ENCODE peak calls at places on chromosomes 16 and 17, in four cellular contexts. T is HCT116, X is HepG2, D is K562. V is an unnamed sample.
A peak's percentile ranks its signal among the peaks of the same experiment; 100 is the strongest.

GRCh38 chr16:12324152-12324551 is 347.6 kb downstream of the SNX29 start:
- DNase-seq in D (no peak), T (no peak), X (no peak), V (no peak)

GRCh38 chr16:71626858-71627213 is 852 bp downstream of the MARVELD3 start:
- DNase-seq in D (peak; percentile 48), X (no peak), T (peak; percentile 56), V (no peak)

GRCh38 chr16:86086471-86086870 is 187.5 kb downstream of the IRF8 start:
- DNase-seq in X (no peak), T (no peak), D (no peak), V (no peak)

GRCh38 chr16:27766166-27766925 is 216.4 kb downstream of the KATNIP start:
- DNase-seq in X (no peak), T (no peak), D (no peak), V (no peak)

GRCh38 chr16:50196736-50197135 is 43.6 kb downstream of the TENT4B start:
- DNase-seq in T (no peak), X (no peak), D (no peak), V (no peak)

GRCh38 chr17:63699638-63700527 is at the start of gene LIMD2:
- DNase-seq in X (no peak), T (no peak), D (peak; percentile 96), V (no peak)

GRCh38 chr17:29711588-29712385 is 89.1 kb upstream of the CORO6 start:
- DNase-seq in D (no peak), T (no peak), X (no peak), V (no peak)

GRCh38 chr17:17001874-17002520 is 30.1 kb upstream of the TNFRSF13B start:
- DNase-seq in T (peak; percentile 51), X (peak; percentile 48), D (peak; percentile 87), V (no peak)

GRCh38 chr16:54411555-54411954 is 125.0 kb upstream of the IRX3 start:
- DNase-seq in D (no peak), X (no peak), T (no peak), V (no peak)

GRCh38 chr16:23318639-23319038 is 16.5 kb downstream of the SCNN1B start:
- DNase-seq in X (no peak), T (no peak), D (no peak), V (no peak)

GRCh38 chr16:23257682-23258081 is 44.4 kb upstream of the SCNN1B start:
- DNase-seq in X (no peak), D (no peak), T (no peak), V (no peak)

GRCh38 chr17:9517396-9517795 is 58.2 kb downstream of the STX8 start:
- DNase-seq in X (no peak), T (no peak), D (no peak), V (no peak)

GRCh38 chr16:30351001-30351441 is 4.1 kb downstream of the CD2BP2 start:
- DNase-seq in D (no peak), X (no peak), T (no peak), V (no peak)

GRCh38 chr17:72387487-72387886 is 266.7 kb downstream of the SOX9 start:
- DNase-seq in D (no peak), X (peak; percentile 39), T (peak; percentile 77), V (no peak)

GRCh38 chr17:37389160-37389559 is 13.4 kb downstream of the C17orf78 start:
- DNase-seq in D (no peak), X (no peak), T (no peak), V (no peak)

GRCh38 chr17:37393352-37393751 is 13.3 kb downstream of the ACACA start:
- DNase-seq in D (no peak), X (no peak), T (no peak), V (no peak)

GRCh38 chr17:37388266-37388665 is 12.5 kb downstream of the C17orf78 start:
- DNase-seq in D (no peak), T (no peak), X (no peak), V (no peak)

GRCh38 chr17:37391146-37391545 is 15.4 kb downstream of the C17orf78 start:
- DNase-seq in T (no peak), D (no peak), X (no peak), V (no peak)

DNA sequence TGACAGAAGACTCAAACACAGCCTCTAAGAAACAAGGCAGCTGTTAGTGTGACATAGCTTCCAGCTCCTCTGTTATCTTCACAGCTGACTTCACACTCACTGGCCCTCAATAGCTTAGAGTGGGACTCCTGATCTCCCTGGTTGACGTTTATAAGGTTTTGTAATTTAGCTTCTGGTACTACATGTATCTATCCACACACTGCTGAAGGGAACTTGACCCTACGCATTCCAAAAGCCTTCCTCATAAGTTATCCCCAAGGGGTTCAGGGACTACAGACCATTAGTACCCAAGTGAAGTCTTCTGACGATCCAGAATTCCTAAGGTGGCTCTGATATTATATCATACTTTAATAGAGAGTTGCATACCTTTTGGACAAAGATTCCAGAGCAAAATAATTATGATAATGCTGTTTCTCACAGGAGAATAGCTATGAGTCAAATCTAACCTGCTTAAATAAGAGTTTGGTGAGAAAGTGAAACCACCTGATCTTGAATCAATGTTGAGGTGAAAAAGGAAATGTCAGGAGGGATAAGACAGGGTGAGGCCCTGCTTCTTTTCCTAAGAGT is 14.5 kb downstream of the ACACA start:
- DNase-seq in T (no peak), X (no peak), D (no peak), V (no peak)
- H3K27ac ChIP-seq in T (no peak overlapping the region), X (no peak overlapping the region), D (no peak overlapping the region), V (peak overlapping the region; percentile 17)

DNA sequence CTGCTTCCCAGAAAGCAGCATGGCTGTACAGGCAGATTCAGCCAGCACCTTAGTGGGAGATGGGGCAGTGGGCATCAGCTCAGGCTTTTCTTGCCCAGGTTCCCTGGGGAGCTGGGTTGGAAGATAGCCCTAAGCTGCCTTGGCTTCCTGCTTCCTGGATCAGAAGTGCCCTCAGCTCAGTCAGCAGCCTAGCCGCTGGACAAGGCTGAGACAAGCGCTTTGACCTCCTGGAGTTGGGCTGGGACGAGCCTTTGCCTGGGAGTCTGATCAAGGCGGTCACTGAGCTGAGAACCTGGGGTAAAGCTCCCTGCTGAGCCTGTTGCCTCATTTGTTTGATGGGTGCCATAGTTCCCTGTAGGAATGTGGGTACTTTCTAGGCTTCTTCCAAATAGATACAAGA is 190.0 kb downstream of the RAB11FIP4 start:
- DNase-seq in D (no peak), X (no peak), T (no peak), V (no peak)
- TF ChIP-seq TCF7L2 in D (no peak), X (no peak), T (no peak), V (no peak)

GRCh38 chr17:41785091-41785875 is 1.2 kb downstream of the JUP start:
- DNase-seq in X (no peak), T (no peak), D (peak; percentile 45), V (no peak)
- H3K27ac ChIP-seq in X (peak overlapping the region; percentile 62), T (peak overlapping the region; percentile 95), D (peak overlapping the region; percentile 89), V (peak overlapping the region; percentile 85)

GRCh38 chr17:48633266-48633816 is 7.2 kb upstream of the HOXB9 start:
- DNase-seq in T (no peak), X (no peak), D (no peak), V (no peak)

GRCh38 chr17:48630925-48631692 is 5.0 kb upstream of the HOXB9 start:
- DNase-seq in T (no peak), D (peak; percentile 79), X (no peak), V (no peak)

GRCh38 chr17:48632579-48633265 is 6.6 kb upstream of the HOXB9 start:
- DNase-seq in T (no peak), X (no peak), D (no peak), V (no peak)

GRCh38 chr17:48630009-48630924 is 4.1 kb upstream of the HOXB9 start:
- DNase-seq in X (no peak), T (no peak), D (no peak), V (no peak)

GRCh38 chr17:48631693-48632578 is 5.8 kb upstream of the HOXB9 start:
- DNase-seq in T (no peak), D (no peak), X (no peak), V (no peak)
- TF ChIP-seq TCF7L2 in T (no peak), D (no peak), X (no peak), V (no peak)

GRCh38 chr17:78601577-78602190 is 24.5 kb upstream of the DNAH17 start:
- DNase-seq in X (peak; percentile 99), D (no peak), T (no peak), V (no peak)

GRCh38 chr17:78599419-78599818 is 22.2 kb upstream of the DNAH17 start:
- DNase-seq in X (no peak), T (no peak), D (no peak), V (no peak)

GRCh38 chr17:78602246-78602645 is 25.1 kb upstream of the DNAH17 start:
- DNase-seq in T (no peak), D (no peak), X (no peak), V (no peak)

GRCh38 chr17:78597923-78598545 is 20.8 kb upstream of the DNAH17 start:
- DNase-seq in D (no peak), T (no peak), X (no peak), V (no peak)

GRCh38 chr17:78600181-78600651 is 23.0 kb upstream of the DNAH17 start:
- DNase-seq in X (no peak), D (no peak), T (no peak), V (no peak)
- H3K27ac ChIP-seq in X (no peak overlapping the region), D (no peak overlapping the region), T (no peak overlapping the region), V (no peak overlapping the region)

DNA sequence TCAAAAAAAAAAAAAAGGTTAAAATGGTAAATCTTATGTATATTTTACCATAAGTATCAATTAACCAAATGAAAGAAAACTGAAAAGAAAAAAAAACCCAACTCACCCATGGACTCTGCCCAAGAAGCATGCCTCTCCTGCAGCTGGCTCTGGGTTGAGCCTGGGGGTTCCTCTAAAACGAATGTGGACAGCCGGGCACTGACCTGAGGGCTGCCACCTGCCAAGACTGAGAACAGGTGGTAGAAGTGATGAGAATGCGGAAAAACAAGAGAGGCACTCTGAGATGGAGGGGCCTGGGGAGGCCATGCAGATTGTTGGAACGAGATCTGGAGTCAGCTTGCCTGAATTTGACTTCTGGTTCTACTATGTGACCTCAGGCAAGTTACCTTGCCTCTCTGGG is 85.5 kb upstream of the MSI2 start:
- DNase-seq in T (no peak), X (no peak), D (no peak), V (no peak)
- TF ChIP-seq TCF7L2 in T (no peak), X (no peak), D (no peak), V (no peak)